ENCODE peak calls at places on chromosomes 4 and X, in ten cellular contexts. One of them, this sample, is unnamed.

GRCh38 chrX:102684772-102685520 is 27.3 kb upstream of the GPRASP2 start:
- DNase-seq in AG10803: no peak
- DNase-seq in body of pancreas: peak
- DNase-seq in AG09309: no peak
- DNase-seq in tibial nerve: no peak
- DNase-seq in neural progenitor cell: no peak
- DNase-seq in foreskin fibroblast: no peak
- DNase-seq in mammary epithelial cell: no peak
- DNase-seq in lower leg skin: no peak
- DNase-seq in choroid plexus epithelial cell: no peak
- DNase-seq in this sample: no peak

GRCh38 chr4:81913427-81913878 is 441.7 kb upstream of the RASGEF1B start:
- DNase-seq in AG10803: peak
- DNase-seq in body of pancreas: peak
- DNase-seq in AG09309: no peak
- DNase-seq in tibial nerve: no peak
- DNase-seq in neural progenitor cell: peak
- DNase-seq in foreskin fibroblast: peak
- DNase-seq in mammary epithelial cell: peak
- DNase-seq in lower leg skin: peak
- DNase-seq in choroid plexus epithelial cell: peak
- DNase-seq in this sample: peak

GRCh38 chrX:18927558-18927957 is 56.4 kb downstream of the PHKA2 start:
- DNase-seq in AG10803: no peak
- DNase-seq in body of pancreas: no peak
- DNase-seq in AG09309: no peak
- DNase-seq in tibial nerve: no peak
- DNase-seq in neural progenitor cell: no peak
- DNase-seq in foreskin fibroblast: no peak
- DNase-seq in mammary epithelial cell: no peak
- DNase-seq in lower leg skin: no peak
- DNase-seq in choroid plexus epithelial cell: no peak
- DNase-seq in this sample: no peak

GRCh38 chrX:109774706-109775105 is 41.6 kb upstream of the ACSL4 start:
- DNase-seq in AG10803: peak
- DNase-seq in body of pancreas: no peak
- DNase-seq in AG09309: peak
- DNase-seq in tibial nerve: no peak
- DNase-seq in neural progenitor cell: no peak
- DNase-seq in foreskin fibroblast: peak
- DNase-seq in mammary epithelial cell: peak
- DNase-seq in lower leg skin: no peak
- DNase-seq in choroid plexus epithelial cell: peak
- DNase-seq in this sample: no peak

GRCh38 chr4:87103691-87104187 is 116.7 kb downstream of the KLHL8 start:
- DNase-seq in AG10803: peak
- DNase-seq in body of pancreas: no peak
- DNase-seq in AG09309: peak
- DNase-seq in tibial nerve: no peak
- DNase-seq in neural progenitor cell: no peak
- DNase-seq in foreskin fibroblast: peak
- DNase-seq in mammary epithelial cell: peak
- DNase-seq in lower leg skin: no peak
- DNase-seq in choroid plexus epithelial cell: peak
- DNase-seq in this sample: no peak

GRCh38 chrX:106912864-106913263 is 7.3 kb upstream of the CLDN2 start:
- DNase-seq in AG10803: peak
- DNase-seq in body of pancreas: no peak
- DNase-seq in AG09309: no peak
- DNase-seq in tibial nerve: no peak
- DNase-seq in neural progenitor cell: no peak
- DNase-seq in foreskin fibroblast: peak
- DNase-seq in mammary epithelial cell: peak
- DNase-seq in lower leg skin: no peak
- DNase-seq in choroid plexus epithelial cell: peak
- DNase-seq in this sample: no peak

GRCh38 chr4:108890491-108890890 is 127.6 kb upstream of the ETNPPL start:
- DNase-seq in AG10803: no peak
- DNase-seq in body of pancreas: no peak
- DNase-seq in AG09309: no peak
- DNase-seq in tibial nerve: no peak
- DNase-seq in neural progenitor cell: no peak
- DNase-seq in foreskin fibroblast: no peak
- DNase-seq in mammary epithelial cell: no peak
- DNase-seq in lower leg skin: no peak
- DNase-seq in choroid plexus epithelial cell: no peak
- DNase-seq in this sample: no peak

GRCh38 chr4:1310796-1311715 is 21.4 kb downstream of the MAEA start:
- DNase-seq in AG10803: no peak
- DNase-seq in body of pancreas: no peak
- DNase-seq in AG09309: no peak
- DNase-seq in tibial nerve: no peak
- DNase-seq in neural progenitor cell: no peak
- DNase-seq in foreskin fibroblast: no peak
- DNase-seq in mammary epithelial cell: no peak
- DNase-seq in lower leg skin: no peak
- DNase-seq in choroid plexus epithelial cell: no peak
- DNase-seq in this sample: no peak

GRCh38 chr4:118989098-118990080 is 100.7 kb downstream of the SYNPO2 start:
- DNase-seq in AG10803: peak
- DNase-seq in body of pancreas: no peak
- DNase-seq in AG09309: peak
- DNase-seq in tibial nerve: no peak
- DNase-seq in neural progenitor cell: no peak
- DNase-seq in foreskin fibroblast: peak
- DNase-seq in mammary epithelial cell: peak
- DNase-seq in lower leg skin: peak
- DNase-seq in choroid plexus epithelial cell: peak
- DNase-seq in this sample: no peak

GRCh38 chr4:173504181-173504503 is 25.9 kb downstream of the HAND2 start:
- DNase-seq in AG10803: no peak
- DNase-seq in body of pancreas: no peak
- DNase-seq in AG09309: no peak
- DNase-seq in tibial nerve: no peak
- DNase-seq in neural progenitor cell: no peak
- DNase-seq in foreskin fibroblast: peak
- DNase-seq in mammary epithelial cell: no peak
- DNase-seq in lower leg skin: no peak
- DNase-seq in choroid plexus epithelial cell: no peak
- DNase-seq in this sample: no peak

GRCh38 chr4:25702848-25703247 is 47.2 kb downstream of the SLC34A2 start:
- DNase-seq in AG10803: peak
- DNase-seq in body of pancreas: no peak
- DNase-seq in AG09309: peak
- DNase-seq in tibial nerve: no peak
- DNase-seq in neural progenitor cell: no peak
- DNase-seq in foreskin fibroblast: peak
- DNase-seq in mammary epithelial cell: peak
- DNase-seq in lower leg skin: peak
- DNase-seq in choroid plexus epithelial cell: peak
- DNase-seq in this sample: no peak

DNA sequence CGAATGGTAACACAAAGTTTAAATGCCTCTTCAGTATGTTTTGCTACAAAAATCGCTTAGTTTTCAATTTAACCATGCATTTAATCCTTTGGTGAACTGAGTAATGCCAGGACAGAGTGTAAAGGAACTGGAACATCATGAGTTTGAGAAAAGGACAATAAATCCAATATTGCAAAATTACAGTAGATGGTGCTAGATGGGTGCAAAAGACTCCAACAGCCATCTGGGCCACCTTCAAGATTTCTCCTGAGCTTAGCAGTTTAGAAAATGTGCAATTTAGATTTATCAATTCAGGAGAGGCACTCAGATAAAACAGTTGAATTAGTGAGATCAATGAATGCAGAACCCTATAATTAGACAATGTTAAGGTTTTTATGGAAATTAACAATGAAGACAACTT is 33.2 kb upstream of the MID1IP1 start:
- DNase-seq in AG10803: peak
- DNase-seq in body of pancreas: peak
- DNase-seq in AG09309: no peak
- DNase-seq in tibial nerve: no peak
- DNase-seq in neural progenitor cell: no peak
- DNase-seq in foreskin fibroblast: peak
- DNase-seq in mammary epithelial cell: peak
- DNase-seq in lower leg skin: no peak
- DNase-seq in choroid plexus epithelial cell: peak
- DNase-seq in this sample: no peak
- TF ChIP-seq CTCF in AG10803: peak
- TF ChIP-seq CTCF in body of pancreas: no peak
- TF ChIP-seq CTCF in AG09309: peak
- TF ChIP-seq CTCF in tibial nerve: peak
- TF ChIP-seq CTCF in neural progenitor cell: no peak
- TF ChIP-seq CTCF in foreskin fibroblast: peak
- TF ChIP-seq CTCF in mammary epithelial cell: peak
- TF ChIP-seq CTCF in lower leg skin: no peak
- TF ChIP-seq CTCF in choroid plexus epithelial cell: peak
- TF ChIP-seq CTCF in this sample: no peak

GRCh38 chr4:3045500-3045850 is 28.9 kb downstream of the HTT-AS start:
- DNase-seq in AG10803: peak
- DNase-seq in body of pancreas: peak
- DNase-seq in AG09309: peak
- DNase-seq in tibial nerve: peak
- DNase-seq in neural progenitor cell: no peak
- DNase-seq in foreskin fibroblast: peak
- DNase-seq in mammary epithelial cell: peak
- DNase-seq in lower leg skin: no peak
- DNase-seq in choroid plexus epithelial cell: peak
- DNase-seq in this sample: peak
- TF ChIP-seq CTCF in AG10803: no peak
- TF ChIP-seq CTCF in body of pancreas: no peak
- TF ChIP-seq CTCF in AG09309: no peak
- TF ChIP-seq CTCF in tibial nerve: no peak
- TF ChIP-seq CTCF in neural progenitor cell: no peak
- TF ChIP-seq CTCF in foreskin fibroblast: no peak
- TF ChIP-seq CTCF in mammary epithelial cell: no peak
- TF ChIP-seq CTCF in lower leg skin: no peak
- TF ChIP-seq CTCF in choroid plexus epithelial cell: peak
- TF ChIP-seq CTCF in this sample: no peak

DNA sequence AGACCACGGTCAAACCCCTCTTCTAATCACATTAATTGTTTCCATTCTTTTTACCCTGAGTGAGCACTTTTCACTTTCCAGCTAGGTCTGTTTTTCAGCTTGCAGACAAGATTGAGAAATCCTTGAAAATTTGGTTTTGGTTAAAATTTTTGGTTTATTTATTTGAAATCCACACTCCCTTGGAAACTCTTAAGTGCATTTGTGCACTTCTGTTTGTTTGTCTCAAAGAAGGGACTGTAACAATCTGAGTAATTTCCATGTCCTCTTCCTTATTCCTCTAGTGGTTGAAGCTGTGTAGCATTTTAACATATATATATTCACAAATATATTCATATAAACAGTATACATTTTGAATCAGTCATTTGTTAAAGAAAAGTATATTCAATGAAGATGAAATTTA is 333.3 kb downstream of the ANK2 start:
- DNase-seq in AG10803: peak
- DNase-seq in body of pancreas: no peak
- DNase-seq in AG09309: no peak
- DNase-seq in tibial nerve: no peak
- DNase-seq in neural progenitor cell: no peak
- DNase-seq in foreskin fibroblast: peak
- DNase-seq in mammary epithelial cell: no peak
- DNase-seq in lower leg skin: no peak
- DNase-seq in choroid plexus epithelial cell: peak
- DNase-seq in this sample: no peak
- TF ChIP-seq CTCF in AG10803: no peak
- TF ChIP-seq CTCF in body of pancreas: no peak
- TF ChIP-seq CTCF in AG09309: no peak
- TF ChIP-seq CTCF in tibial nerve: no peak
- TF ChIP-seq CTCF in neural progenitor cell: no peak
- TF ChIP-seq CTCF in foreskin fibroblast: no peak
- TF ChIP-seq CTCF in mammary epithelial cell: no peak
- TF ChIP-seq CTCF in lower leg skin: no peak
- TF ChIP-seq CTCF in choroid plexus epithelial cell: no peak
- TF ChIP-seq CTCF in this sample: no peak

DNA sequence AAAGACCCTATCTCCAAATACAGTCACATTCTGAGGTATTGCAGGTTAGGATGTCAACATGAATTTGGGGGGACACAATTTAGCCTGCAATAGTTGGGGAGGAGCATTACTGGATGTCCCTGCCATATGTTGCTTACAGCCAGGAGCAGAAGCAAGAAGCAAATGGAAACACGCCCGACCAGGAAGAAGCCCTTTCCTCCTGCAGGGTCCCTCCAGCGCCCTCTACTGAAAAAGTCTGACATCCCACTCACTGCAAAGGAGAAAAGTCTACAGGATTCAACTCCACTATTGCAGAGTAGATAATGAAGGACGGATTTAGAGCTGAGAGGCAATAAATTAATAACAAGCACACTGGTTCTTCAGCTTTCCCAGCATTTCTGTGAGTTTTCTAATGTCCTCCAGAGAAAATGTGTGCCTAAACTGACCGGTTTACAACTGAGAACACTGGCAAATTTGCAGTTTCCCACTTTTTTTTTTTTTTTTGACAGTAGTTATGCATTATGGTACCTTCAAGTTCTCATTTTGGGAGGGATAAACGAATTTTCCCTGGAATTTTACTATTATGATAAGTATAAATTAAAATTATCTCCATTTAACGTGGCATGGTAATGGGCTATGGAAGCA is 31.7 kb downstream of the COQ2 start:
- DNase-seq in AG10803: peak
- DNase-seq in body of pancreas: peak
- DNase-seq in AG09309: no peak
- DNase-seq in tibial nerve: no peak
- DNase-seq in neural progenitor cell: peak
- DNase-seq in foreskin fibroblast: peak
- DNase-seq in mammary epithelial cell: peak
- DNase-seq in lower leg skin: peak
- DNase-seq in choroid plexus epithelial cell: peak
- DNase-seq in this sample: no peak
- TF ChIP-seq CTCF in AG10803: peak
- TF ChIP-seq CTCF in body of pancreas: peak
- TF ChIP-seq CTCF in AG09309: peak
- TF ChIP-seq CTCF in tibial nerve: peak
- TF ChIP-seq CTCF in neural progenitor cell: peak
- TF ChIP-seq CTCF in foreskin fibroblast: peak
- TF ChIP-seq CTCF in mammary epithelial cell: peak
- TF ChIP-seq CTCF in lower leg skin: no peak
- TF ChIP-seq CTCF in choroid plexus epithelial cell: peak
- TF ChIP-seq CTCF in this sample: peak

GRCh38 chrX:11460347-11460746 is 167.1 kb downstream of the AMELX start:
- DNase-seq in AG10803: no peak
- DNase-seq in body of pancreas: no peak
- DNase-seq in AG09309: no peak
- DNase-seq in tibial nerve: no peak
- DNase-seq in neural progenitor cell: no peak
- DNase-seq in foreskin fibroblast: no peak
- DNase-seq in mammary epithelial cell: no peak
- DNase-seq in lower leg skin: no peak
- DNase-seq in choroid plexus epithelial cell: no peak
- DNase-seq in this sample: no peak
- TF ChIP-seq CTCF in AG10803: no peak
- TF ChIP-seq CTCF in body of pancreas: no peak
- TF ChIP-seq CTCF in AG09309: no peak
- TF ChIP-seq CTCF in tibial nerve: no peak
- TF ChIP-seq CTCF in neural progenitor cell: no peak
- TF ChIP-seq CTCF in foreskin fibroblast: no peak
- TF ChIP-seq CTCF in mammary epithelial cell: peak
- TF ChIP-seq CTCF in lower leg skin: no peak
- TF ChIP-seq CTCF in choroid plexus epithelial cell: peak
- TF ChIP-seq CTCF in this sample: no peak